ENCODE peak calls at places on chromosomes 2 and 18, in nine cellular contexts. One of them, this sample, is unnamed.

GRCh38 chr2:191927991-191928390 is 81.1 kb upstream of the CAVIN2 start:
- DNase-seq in HepG2: no peak
- DNase-seq in B cell: no peak
- DNase-seq in fibroblast of lung: peak
- DNase-seq in glutamatergic neuron: no peak
- DNase-seq in neural progenitor cell: no peak
- DNase-seq in kidney epithelial cell: peak
- DNase-seq in colonic mucosa: no peak
- DNase-seq in IMR-90: peak
- DNase-seq in this sample: no peak

GRCh38 chr2:3428577-3428976 is 49.1 kb downstream of the TRAPPC12 start:
- DNase-seq in HepG2: no peak
- DNase-seq in B cell: no peak
- DNase-seq in fibroblast of lung: no peak
- DNase-seq in glutamatergic neuron: no peak
- DNase-seq in neural progenitor cell: no peak
- DNase-seq in kidney epithelial cell: no peak
- DNase-seq in colonic mucosa: no peak
- DNase-seq in IMR-90: no peak
- DNase-seq in this sample: peak

GRCh38 chr18:22452226-22452668 is 34.5 kb upstream of the CTAGE1 start:
- DNase-seq in HepG2: no peak
- DNase-seq in B cell: no peak
- DNase-seq in fibroblast of lung: no peak
- DNase-seq in glutamatergic neuron: no peak
- DNase-seq in neural progenitor cell: no peak
- DNase-seq in kidney epithelial cell: no peak
- DNase-seq in colonic mucosa: no peak
- DNase-seq in IMR-90: no peak
- DNase-seq in this sample: no peak

GRCh38 chr2:27400348-27401135 is 8.8 kb downstream of the PPM1G start:
- DNase-seq in HepG2: no peak
- DNase-seq in B cell: no peak
- DNase-seq in fibroblast of lung: no peak
- DNase-seq in glutamatergic neuron: no peak
- DNase-seq in neural progenitor cell: no peak
- DNase-seq in kidney epithelial cell: no peak
- DNase-seq in colonic mucosa: no peak
- DNase-seq in IMR-90: no peak
- DNase-seq in this sample: no peak

GRCh38 chr18:56789889-56790180 is 138.7 kb downstream of the WDR7 start:
- DNase-seq in HepG2: no peak
- DNase-seq in B cell: no peak
- DNase-seq in fibroblast of lung: no peak
- DNase-seq in glutamatergic neuron: no peak
- DNase-seq in neural progenitor cell: no peak
- DNase-seq in kidney epithelial cell: no peak
- DNase-seq in colonic mucosa: no peak
- DNase-seq in IMR-90: no peak
- DNase-seq in this sample: no peak

GRCh38 chr2:40300391-40300790 is 151.5 kb downstream of the SLC8A1 start:
- DNase-seq in HepG2: no peak
- DNase-seq in B cell: no peak
- DNase-seq in fibroblast of lung: peak
- DNase-seq in glutamatergic neuron: no peak
- DNase-seq in neural progenitor cell: no peak
- DNase-seq in kidney epithelial cell: no peak
- DNase-seq in colonic mucosa: no peak
- DNase-seq in IMR-90: no peak
- DNase-seq in this sample: no peak

GRCh38 chr18:11752116-11752911 is 63.2 kb downstream of the GNAL start:
- DNase-seq in HepG2: no peak
- DNase-seq in B cell: peak
- DNase-seq in fibroblast of lung: peak
- DNase-seq in glutamatergic neuron: peak
- DNase-seq in neural progenitor cell: peak
- DNase-seq in kidney epithelial cell: peak
- DNase-seq in colonic mucosa: no peak
- DNase-seq in IMR-90: peak
- DNase-seq in this sample: no peak

GRCh38 chr2:241129086-241129871 is 20.0 kb downstream of the PASK start:
- DNase-seq in HepG2: no peak
- DNase-seq in B cell: no peak
- DNase-seq in fibroblast of lung: no peak
- DNase-seq in glutamatergic neuron: no peak
- DNase-seq in neural progenitor cell: no peak
- DNase-seq in kidney epithelial cell: no peak
- DNase-seq in colonic mucosa: no peak
- DNase-seq in IMR-90: no peak
- DNase-seq in this sample: no peak

GRCh38 chr18:62452280-62452824 is 70.5 kb upstream of the ZCCHC2 start:
- DNase-seq in HepG2: peak
- DNase-seq in B cell: no peak
- DNase-seq in fibroblast of lung: no peak
- DNase-seq in glutamatergic neuron: no peak
- DNase-seq in neural progenitor cell: no peak
- DNase-seq in kidney epithelial cell: no peak
- DNase-seq in colonic mucosa: no peak
- DNase-seq in IMR-90: peak
- DNase-seq in this sample: peak

GRCh38 chr2:239666855-239667376 is 266.1 kb upstream of the HDAC4 start:
- DNase-seq in HepG2: no peak
- DNase-seq in B cell: no peak
- DNase-seq in fibroblast of lung: no peak
- DNase-seq in glutamatergic neuron: no peak
- DNase-seq in neural progenitor cell: no peak
- DNase-seq in kidney epithelial cell: no peak
- DNase-seq in colonic mucosa: no peak
- DNase-seq in IMR-90: no peak
- DNase-seq in this sample: no peak

GRCh38 chr2:71672011-71672639 is 218.8 kb downstream of the DYSF start:
- DNase-seq in HepG2: peak
- DNase-seq in B cell: no peak
- DNase-seq in fibroblast of lung: no peak
- DNase-seq in glutamatergic neuron: peak
- DNase-seq in neural progenitor cell: peak
- DNase-seq in kidney epithelial cell: no peak
- DNase-seq in colonic mucosa: peak
- DNase-seq in IMR-90: no peak
- DNase-seq in this sample: peak
- TF ChIP-seq CTCF in HepG2: peak
- TF ChIP-seq CTCF in B cell: no peak
- TF ChIP-seq CTCF in fibroblast of lung: no peak
- TF ChIP-seq CTCF in glutamatergic neuron: no peak
- TF ChIP-seq CTCF in neural progenitor cell: peak
- TF ChIP-seq CTCF in kidney epithelial cell: no peak
- TF ChIP-seq CTCF in colonic mucosa: no peak
- TF ChIP-seq CTCF in IMR-90: peak
- TF ChIP-seq CTCF in this sample: no peak

GRCh38 chr18:6884944-6885343 is 155.4 kb downstream of the ARHGAP28 start:
- DNase-seq in HepG2: no peak
- DNase-seq in B cell: no peak
- DNase-seq in fibroblast of lung: peak
- DNase-seq in glutamatergic neuron: no peak
- DNase-seq in neural progenitor cell: no peak
- DNase-seq in kidney epithelial cell: no peak
- DNase-seq in colonic mucosa: no peak
- DNase-seq in IMR-90: peak
- DNase-seq in this sample: no peak
- TF ChIP-seq CTCF in HepG2: no peak
- TF ChIP-seq CTCF in B cell: no peak
- TF ChIP-seq CTCF in fibroblast of lung: no peak
- TF ChIP-seq CTCF in glutamatergic neuron: no peak
- TF ChIP-seq CTCF in neural progenitor cell: no peak
- TF ChIP-seq CTCF in kidney epithelial cell: no peak
- TF ChIP-seq CTCF in colonic mucosa: no peak
- TF ChIP-seq CTCF in IMR-90: no peak
- TF ChIP-seq CTCF in this sample: no peak

DNA sequence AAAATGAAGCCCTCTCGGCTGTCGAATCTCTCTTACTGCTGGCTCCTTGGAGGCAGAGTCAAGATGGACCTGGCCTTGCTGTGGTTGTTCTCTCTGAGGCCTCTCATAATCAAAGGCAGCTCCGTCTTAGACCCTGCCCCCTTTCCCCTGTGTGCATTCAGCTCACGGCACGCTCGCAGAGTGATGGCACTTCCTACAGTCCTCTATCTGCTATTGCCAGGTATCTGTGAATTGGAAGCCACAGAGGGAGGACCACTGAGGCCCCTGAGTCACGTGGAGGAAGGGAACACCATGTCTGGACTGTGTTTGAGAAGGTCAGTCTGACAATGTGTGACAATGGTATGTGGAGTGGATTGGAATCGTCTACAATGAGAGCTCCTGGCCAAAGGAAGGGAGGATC is 132.1 kb downstream of the UXS1 start:
- DNase-seq in HepG2: no peak
- DNase-seq in B cell: no peak
- DNase-seq in fibroblast of lung: no peak
- DNase-seq in glutamatergic neuron: no peak
- DNase-seq in neural progenitor cell: no peak
- DNase-seq in kidney epithelial cell: no peak
- DNase-seq in colonic mucosa: no peak
- DNase-seq in IMR-90: no peak
- DNase-seq in this sample: peak
- TF ChIP-seq CTCF in HepG2: no peak
- TF ChIP-seq CTCF in B cell: no peak
- TF ChIP-seq CTCF in fibroblast of lung: no peak
- TF ChIP-seq CTCF in glutamatergic neuron: no peak
- TF ChIP-seq CTCF in neural progenitor cell: no peak
- TF ChIP-seq CTCF in kidney epithelial cell: no peak
- TF ChIP-seq CTCF in colonic mucosa: no peak
- TF ChIP-seq CTCF in IMR-90: no peak
- TF ChIP-seq CTCF in this sample: no peak

DNA sequence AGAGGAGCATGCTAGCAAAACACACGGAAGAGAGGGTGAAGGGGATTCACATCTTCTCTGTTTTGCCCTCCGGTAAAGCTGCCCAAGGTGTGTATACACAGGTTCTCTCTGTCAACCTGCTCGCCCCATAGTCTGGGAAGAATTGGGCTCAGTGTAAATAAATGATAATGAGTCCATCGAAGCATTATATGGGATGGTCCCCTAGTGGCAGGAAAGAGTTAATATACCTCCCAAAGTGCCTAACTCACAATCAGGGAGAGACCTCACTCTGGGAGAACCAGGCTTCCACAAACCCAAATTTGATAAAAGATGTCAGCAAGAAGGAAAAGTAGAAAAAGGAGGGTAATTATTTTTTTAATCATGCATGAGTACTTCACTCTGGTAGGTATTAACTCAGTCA is 262.2 kb upstream of the ZNF521 start:
- DNase-seq in HepG2: no peak
- DNase-seq in B cell: no peak
- DNase-seq in fibroblast of lung: no peak
- DNase-seq in glutamatergic neuron: no peak
- DNase-seq in neural progenitor cell: no peak
- DNase-seq in kidney epithelial cell: no peak
- DNase-seq in colonic mucosa: no peak
- DNase-seq in IMR-90: no peak
- DNase-seq in this sample: no peak
- TF ChIP-seq CTCF in HepG2: no peak
- TF ChIP-seq CTCF in B cell: no peak
- TF ChIP-seq CTCF in fibroblast of lung: no peak
- TF ChIP-seq CTCF in glutamatergic neuron: no peak
- TF ChIP-seq CTCF in neural progenitor cell: peak
- TF ChIP-seq CTCF in kidney epithelial cell: no peak
- TF ChIP-seq CTCF in colonic mucosa: no peak
- TF ChIP-seq CTCF in IMR-90: no peak
- TF ChIP-seq CTCF in this sample: no peak

GRCh38 chr2:205188516-205189138 is 493.7 kb upstream of the NRP2 start:
- DNase-seq in HepG2: no peak
- DNase-seq in B cell: no peak
- DNase-seq in fibroblast of lung: peak
- DNase-seq in glutamatergic neuron: no peak
- DNase-seq in neural progenitor cell: peak
- DNase-seq in kidney epithelial cell: no peak
- DNase-seq in colonic mucosa: peak
- DNase-seq in IMR-90: peak
- DNase-seq in this sample: no peak
- TF ChIP-seq CTCF in HepG2: no peak
- TF ChIP-seq CTCF in B cell: no peak
- TF ChIP-seq CTCF in fibroblast of lung: no peak
- TF ChIP-seq CTCF in glutamatergic neuron: no peak
- TF ChIP-seq CTCF in neural progenitor cell: no peak
- TF ChIP-seq CTCF in kidney epithelial cell: no peak
- TF ChIP-seq CTCF in colonic mucosa: no peak
- TF ChIP-seq CTCF in IMR-90: no peak
- TF ChIP-seq CTCF in this sample: no peak

GRCh38 chr2:170669909-170670308 is 45.2 kb upstream of the SP5 start:
- DNase-seq in HepG2: no peak
- DNase-seq in B cell: no peak
- DNase-seq in fibroblast of lung: no peak
- DNase-seq in glutamatergic neuron: no peak
- DNase-seq in neural progenitor cell: no peak
- DNase-seq in kidney epithelial cell: no peak
- DNase-seq in colonic mucosa: no peak
- DNase-seq in IMR-90: no peak
- DNase-seq in this sample: no peak

GRCh38 chr2:170671079-170671478 is 44.1 kb upstream of the SP5 start:
- DNase-seq in HepG2: no peak
- DNase-seq in B cell: no peak
- DNase-seq in fibroblast of lung: no peak
- DNase-seq in glutamatergic neuron: no peak
- DNase-seq in neural progenitor cell: no peak
- DNase-seq in kidney epithelial cell: no peak
- DNase-seq in colonic mucosa: no peak
- DNase-seq in IMR-90: no peak
- DNase-seq in this sample: no peak

GRCh38 chr2:170665743-170666142 is 49.4 kb upstream of the SP5 start:
- DNase-seq in HepG2: no peak
- DNase-seq in B cell: no peak
- DNase-seq in fibroblast of lung: no peak
- DNase-seq in glutamatergic neuron: no peak
- DNase-seq in neural progenitor cell: no peak
- DNase-seq in kidney epithelial cell: no peak
- DNase-seq in colonic mucosa: no peak
- DNase-seq in IMR-90: no peak
- DNase-seq in this sample: no peak

DNA sequence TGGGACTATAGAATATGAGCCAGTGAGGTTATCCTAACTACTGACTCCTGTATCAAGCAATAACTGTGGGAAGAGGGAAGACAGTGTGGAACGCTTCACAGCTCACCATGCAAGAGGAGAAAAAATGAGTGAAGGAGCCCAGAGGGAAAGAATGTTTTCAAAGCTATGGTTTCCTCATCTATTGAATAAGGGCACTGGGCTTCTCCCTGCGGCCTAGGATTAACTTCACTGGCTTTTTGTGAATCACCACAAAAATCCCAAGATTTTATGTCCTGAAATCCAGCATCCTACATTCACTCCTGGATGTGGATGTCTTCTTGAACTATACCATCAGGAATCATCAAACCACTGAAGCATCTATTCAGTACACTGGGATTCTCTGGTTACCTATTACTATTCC is 44.5 kb upstream of the SP5 start:
- DNase-seq in HepG2: no peak
- DNase-seq in B cell: no peak
- DNase-seq in fibroblast of lung: no peak
- DNase-seq in glutamatergic neuron: no peak
- DNase-seq in neural progenitor cell: no peak
- DNase-seq in kidney epithelial cell: no peak
- DNase-seq in colonic mucosa: no peak
- DNase-seq in IMR-90: no peak
- DNase-seq in this sample: no peak
- TF ChIP-seq CTCF in HepG2: no peak
- TF ChIP-seq CTCF in B cell: no peak
- TF ChIP-seq CTCF in fibroblast of lung: no peak
- TF ChIP-seq CTCF in glutamatergic neuron: no peak
- TF ChIP-seq CTCF in neural progenitor cell: no peak
- TF ChIP-seq CTCF in kidney epithelial cell: no peak
- TF ChIP-seq CTCF in colonic mucosa: no peak
- TF ChIP-seq CTCF in IMR-90: no peak
- TF ChIP-seq CTCF in this sample: no peak

This sample was measured in osteocyte.